ENCODE peak calls at places on chromosomes 3 and 15, in five cellular contexts. N is osteocyte, E is cardiac fibroblast, B is body of pancreas, A is RWPE2. J is an unnamed sample.

GRCh38 chr15:93801206-93801605 is 430.2 kb upstream of the MCTP2 start:
- DNase-seq in N (no peak), E (no peak), B (no peak), A (no peak), J (no peak)

GRCh38 chr3:170044795-170045244 is 7.0 kb downstream of the GPR160 start:
- DNase-seq in N (no peak), E (no peak), B (no peak), A (no peak), J (no peak)

GRCh38 chr3:159897331-159898075 is 91.1 kb upstream of the IL12A start:
- DNase-seq in N (no peak), E (peak), B (no peak), A (no peak), J (no peak)

GRCh38 chr15:60969658-60970057 is 259.4 kb downstream of the RORA start:
- DNase-seq in N (no peak), E (no peak), B (no peak), A (no peak), J (no peak)

GRCh38 chr15:76278651-76279050 is 32.6 kb downstream of the ETFA start:
- DNase-seq in N (no peak), E (no peak), B (no peak), A (no peak), J (no peak)

GRCh38 chr3:60760145-60760544 is 491.1 kb downstream of the FHIT start:
- DNase-seq in N (no peak), E (no peak), B (no peak), A (no peak), J (no peak)

GRCh38 chr15:66139816-66140215 is 113.7 kb downstream of the MEGF11 start:
- DNase-seq in N (no peak), E (no peak), B (no peak), A (no peak), J (no peak)

GRCh38 chr3:101828289-101828688 is 21.0 kb upstream of the NFKBIZ start:
- DNase-seq in N (no peak), E (no peak), B (no peak), A (no peak), J (no peak)

GRCh38 chr3:192867645-192868044 is 50.0 kb downstream of the MB21D2 start:
- DNase-seq in N (no peak), E (peak), B (no peak), A (no peak), J (no peak)

GRCh38 chr15:90557651-90558084 is 27.9 kb downstream of the CRTC3 start:
- DNase-seq in N (no peak), E (peak), B (peak), A (no peak), J (no peak)

DNA sequence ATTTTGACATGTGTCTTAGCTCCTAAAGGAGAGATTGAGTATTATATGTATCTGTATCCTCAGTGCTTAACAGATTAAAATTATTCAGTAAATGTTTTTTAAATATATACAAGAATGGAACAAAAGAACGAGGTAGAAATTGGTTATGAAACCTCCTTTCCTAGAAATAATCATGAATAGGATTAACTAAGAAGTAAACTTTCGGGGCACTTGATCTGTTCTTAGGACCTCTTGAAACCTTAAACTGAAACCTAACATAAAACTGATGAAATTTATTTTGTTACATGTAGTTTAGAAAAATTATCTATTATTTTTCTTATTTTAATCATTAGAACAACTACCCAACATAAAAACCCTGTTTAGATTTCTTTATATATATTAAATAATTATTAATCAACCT is 311.5 kb downstream of the THSD4 start:
- DNase-seq in N (no peak), E (no peak), B (no peak), A (no peak), J (no peak)
- TF ChIP-seq CTCF in N (no peak), E (no peak), B (no peak), A (no peak), J (no peak)

DNA sequence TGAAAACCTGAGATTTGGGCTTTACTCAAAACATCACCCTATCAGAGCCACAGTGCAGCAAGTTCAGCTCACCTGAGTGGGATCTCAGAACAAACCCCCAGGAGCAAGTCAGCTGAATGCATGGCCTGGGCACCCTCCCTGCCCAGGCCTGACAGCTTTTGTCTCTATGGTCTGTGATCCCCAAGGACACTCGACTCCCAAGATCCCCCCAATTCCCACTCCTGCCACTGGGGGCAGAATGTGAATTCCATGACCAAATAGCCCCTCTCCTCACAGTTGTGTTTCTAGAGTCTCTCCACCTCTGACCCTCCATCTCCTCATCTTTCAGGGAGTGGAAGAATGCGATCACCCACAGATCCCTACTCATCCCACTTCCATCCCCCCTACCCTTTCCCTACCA is 58.9 kb downstream of the ZNF445 start:
- DNase-seq in N (peak), E (no peak), B (no peak), A (no peak), J (no peak)
- TF ChIP-seq CTCF in N (no peak), E (peak), B (peak), A (no peak), J (peak)

GRCh38 chr3:116083686-116084085 is 361.6 kb downstream of the LSAMP start:
- DNase-seq in N (no peak), E (no peak), B (no peak), A (no peak), J (no peak)
- TF ChIP-seq CTCF in N (no peak), E (no peak), B (no peak), A (no peak), J (no peak)

GRCh38 chr3:40925228-40925627 is 274.1 kb upstream of the CTNNB1 start:
- DNase-seq in N (no peak), E (no peak), B (no peak), A (no peak), J (no peak)

GRCh38 chr3:40924559-40925058 is 274.7 kb upstream of the CTNNB1 start:
- DNase-seq in N (no peak), E (no peak), B (peak), A (no peak), J (no peak)

GRCh38 chr3:40930772-40931171 is 268.5 kb upstream of the CTNNB1 start:
- DNase-seq in N (no peak), E (no peak), B (peak), A (no peak), J (no peak)

DNA sequence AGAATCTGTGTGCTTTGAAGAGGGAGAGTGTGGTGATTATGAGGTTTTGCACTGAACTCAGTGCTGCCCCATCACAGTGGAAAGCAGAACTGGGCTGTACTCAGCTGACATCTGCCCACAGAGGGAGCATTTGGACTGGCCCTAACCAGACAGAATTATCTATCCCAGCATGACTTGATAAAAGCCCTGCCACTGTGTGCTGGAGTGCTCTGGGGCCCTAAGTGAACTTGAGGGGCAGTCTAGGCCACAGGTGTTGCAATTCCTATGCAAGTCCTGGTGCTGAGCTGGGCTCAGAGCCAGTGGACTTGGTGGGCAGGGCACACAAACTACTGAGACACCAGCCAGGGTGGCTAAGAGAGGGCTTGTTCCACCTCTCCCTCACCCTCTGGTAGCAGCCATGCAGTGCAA is 269.2 kb upstream of the CTNNB1 start:
- DNase-seq in N (no peak), E (peak), B (peak), A (no peak), J (no peak)
- TF ChIP-seq CTCF in N (no peak), E (no peak), B (peak), A (no peak), J (no peak)

GRCh38 chr3:127822166-127822835 is at the start of gene MGLL:
- DNase-seq in N (no peak), E (peak), B (peak), A (no peak), J (no peak)
- TF ChIP-seq CTCF in N (no peak), E (peak), B (no peak), A (no peak), J (peak)

GRCh38 chr15:74955796-74956647 is 550 bp downstream of the RPP25 start:
- DNase-seq in N (peak), E (peak), B (peak), A (peak), J (no peak)
- TF ChIP-seq CTCF in N (peak), E (peak), B (peak), A (peak), J (peak)

GRCh38 chr3:57661404-57661803 is 31.5 kb downstream of the DENND6A start:
- DNase-seq in N (no peak), E (no peak), B (no peak), A (no peak), J (no peak)

GRCh38 chr3:57654214-57654613 is 38.7 kb downstream of the DENND6A start:
- DNase-seq in N (no peak), E (no peak), B (no peak), A (no peak), J (no peak)

GRCh38 chr3:57659004-57659672 is 33.7 kb downstream of the DENND6A start:
- DNase-seq in N (no peak), E (peak), B (no peak), A (no peak), J (no peak)

GRCh38 chr3:57655727-57656126 is 37.1 kb downstream of the DENND6A start:
- DNase-seq in N (no peak), E (no peak), B (no peak), A (no peak), J (no peak)

GRCh38 chr3:57659810-57660439 is 33.0 kb downstream of the DENND6A start:
- DNase-seq in N (no peak), E (no peak), B (no peak), A (no peak), J (no peak)
- TF ChIP-seq CTCF in N (no peak), E (peak), B (no peak), A (no peak), J (no peak)

J was measured in chondrocyte.